ENCODE peak calls at places on chromosomes 2 and 18, in four cellular contexts. One of them, this sample, is unnamed.
A peak's percentile ranks its signal among the peaks of the same experiment; 100 is the strongest.

GRCh38 chr18:8726281-8726680 is 20.9 kb downstream of the MTCL1 start:
- DNase-seq in SK-N-SH: no peak
- DNase-seq in GM12878: no peak
- DNase-seq in HepG2: no peak
- DNase-seq in this sample: no peak

GRCh38 chr2:1738646-1739302 is 5.5 kb downstream of the PXDN start:
- DNase-seq in GM12878: no peak
- DNase-seq in SK-N-SH: no peak
- DNase-seq in HepG2: no peak
- DNase-seq in this sample: no peak

GRCh38 chr2:26758790-26759321 is 5.2 kb upstream of the SLC35F6 start:
- DNase-seq in GM12878: no peak
- DNase-seq in HepG2: no peak
- DNase-seq in SK-N-SH: no peak
- DNase-seq in this sample: no peak

GRCh38 chr2:83475371-83475770 is 983.7 kb downstream of the SUCLG1 start:
- DNase-seq in HepG2: no peak
- DNase-seq in GM12878: no peak
- DNase-seq in SK-N-SH: no peak
- DNase-seq in this sample: no peak

GRCh38 chr2:135963841-135964240 is 21.6 kb downstream of the DARS1 start:
- DNase-seq in SK-N-SH: no peak
- DNase-seq in HepG2: no peak
- DNase-seq in GM12878: no peak
- DNase-seq in this sample: no peak

GRCh38 chr2:176599796-176600485 is 330.7 kb downstream of the MTX2 start:
- DNase-seq in GM12878: no peak
- DNase-seq in HepG2: no peak
- DNase-seq in SK-N-SH: no peak
- DNase-seq in this sample: no peak

GRCh38 chr2:239189711-239190131 is 211.1 kb downstream of the HDAC4 start:
- DNase-seq in SK-N-SH: no peak
- DNase-seq in GM12878: no peak
- DNase-seq in HepG2: no peak
- DNase-seq in this sample: no peak

GRCh38 chr2:61978522-61978921 is 73.0 kb downstream of the COMMD1 start:
- DNase-seq in HepG2: peak; percentile 18
- DNase-seq in GM12878: peak; percentile 45
- DNase-seq in SK-N-SH: no peak
- DNase-seq in this sample: no peak

GRCh38 chr18:42024131-42024530 is 69.1 kb downstream of the PIK3C3 start:
- DNase-seq in GM12878: peak; percentile 15
- DNase-seq in HepG2: no peak
- DNase-seq in SK-N-SH: no peak
- DNase-seq in this sample: no peak

GRCh38 chr2:234643407-234643806 is 146.5 kb upstream of the ARL4C start:
- DNase-seq in SK-N-SH: no peak
- DNase-seq in GM12878: no peak
- DNase-seq in HepG2: no peak
- DNase-seq in this sample: no peak

GRCh38 chr2:69165079-69165478 is 152.1 kb downstream of the ANTXR1 start:
- DNase-seq in HepG2: no peak
- DNase-seq in GM12878: no peak
- DNase-seq in SK-N-SH: no peak
- DNase-seq in this sample: no peak

GRCh38 chr2:196335238-196335637 is 163.9 kb upstream of the STK17B start:
- DNase-seq in GM12878: no peak
- DNase-seq in SK-N-SH: no peak
- DNase-seq in HepG2: no peak
- DNase-seq in this sample: no peak

GRCh38 chr2:27703638-27704341 is 40.1 kb downstream of the SLC4A1AP start:
- DNase-seq in GM12878: peak; percentile 40
- DNase-seq in HepG2: peak; percentile 80
- DNase-seq in SK-N-SH: peak; percentile 88
- DNase-seq in this sample: peak; percentile 83

GRCh38 chr2:76175295-76175694 is 464.6 kb upstream of the GCFC2 start:
- DNase-seq in GM12878: no peak
- DNase-seq in HepG2: no peak
- DNase-seq in SK-N-SH: no peak
- DNase-seq in this sample: no peak

GRCh38 chr2:162106746-162107145 is 32.7 kb upstream of the DPP4 start:
- DNase-seq in HepG2: no peak
- DNase-seq in SK-N-SH: no peak
- DNase-seq in GM12878: no peak
- DNase-seq in this sample: no peak

GRCh38 chr2:121803503-121803902 is 48.1 kb downstream of the TSN start:
- DNase-seq in SK-N-SH: no peak
- DNase-seq in GM12878: no peak
- DNase-seq in HepG2: no peak
- DNase-seq in this sample: no peak

GRCh38 chr2:40606862-40607261 is 155.0 kb upstream of the SLC8A1 start:
- DNase-seq in HepG2: no peak
- DNase-seq in GM12878: no peak
- DNase-seq in SK-N-SH: no peak
- DNase-seq in this sample: no peak

GRCh38 chr2:73023497-73023896 is 48.0 kb downstream of the SFXN5 start:
- DNase-seq in SK-N-SH: no peak
- DNase-seq in GM12878: no peak
- DNase-seq in HepG2: no peak
- DNase-seq in this sample: no peak

DNA sequence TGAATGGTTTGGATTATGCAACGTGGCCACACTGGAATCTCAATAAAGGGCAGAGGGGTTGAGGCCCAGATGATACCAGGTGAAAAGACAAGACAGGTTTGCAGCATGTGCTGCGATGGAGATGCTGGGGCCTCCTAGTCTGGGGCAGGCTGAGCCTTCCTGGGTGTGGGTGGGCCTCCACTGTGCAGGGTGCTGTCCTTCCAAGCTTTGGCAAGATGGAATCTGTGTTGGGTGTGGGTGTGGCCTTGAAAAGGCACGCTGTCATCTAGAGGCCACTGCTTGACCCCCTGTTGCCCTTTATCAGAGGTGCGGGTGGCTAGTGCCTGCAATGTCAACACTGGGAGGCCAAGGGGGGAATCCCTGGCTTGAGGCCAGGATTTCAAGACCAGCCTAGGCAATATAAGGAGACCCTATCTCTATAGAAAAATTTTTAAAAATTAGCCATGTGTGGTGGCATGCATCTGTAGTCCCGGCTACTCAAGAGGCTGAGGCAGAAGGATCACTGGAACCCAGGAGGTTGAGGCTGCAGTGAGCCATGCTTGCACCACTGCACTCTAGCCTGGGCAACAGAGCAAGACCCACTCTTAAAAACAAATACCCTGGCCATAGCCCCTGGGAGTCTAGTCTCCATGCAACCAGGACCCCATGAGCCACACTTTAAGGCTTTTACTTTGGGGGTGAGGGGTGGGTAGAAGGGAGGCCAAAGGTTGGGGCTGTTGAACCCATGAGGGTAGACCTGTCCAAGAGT is 13.8 kb downstream of the RRM2 start:
- DNase-seq in SK-N-SH: no peak
- DNase-seq in GM12878: no peak
- DNase-seq in HepG2: peak; percentile 58
- DNase-seq in this sample: peak; percentile 57
- TF ChIP-seq POLR2AphosphoS5 in SK-N-SH: no peak
- TF ChIP-seq POLR2AphosphoS5 in GM12878: peak; percentile 31
- TF ChIP-seq POLR2AphosphoS5 in HepG2: peak; percentile 28
- TF ChIP-seq POLR2AphosphoS5 in this sample: peak; percentile 51

GRCh38 chr2:241673797-241674725 is 12.6 kb downstream of the DTYMK start:
- DNase-seq in SK-N-SH: peak; percentile 64
- DNase-seq in HepG2: peak; percentile 28
- DNase-seq in GM12878: no peak
- DNase-seq in this sample: peak; percentile 43
- TF ChIP-seq MXI1 in SK-N-SH: no peak
- TF ChIP-seq MXI1 in HepG2: no peak
- TF ChIP-seq MXI1 in GM12878: no peak
- TF ChIP-seq MXI1 in this sample: no peak

GRCh38 chr2:153408708-153409107 is 69.9 kb downstream of the RPRM start:
- DNase-seq in HepG2: no peak
- DNase-seq in GM12878: no peak
- DNase-seq in SK-N-SH: no peak
- DNase-seq in this sample: no peak

GRCh38 chr2:153405196-153405595 is 73.4 kb downstream of the RPRM start:
- DNase-seq in HepG2: no peak
- DNase-seq in GM12878: no peak
- DNase-seq in SK-N-SH: no peak
- DNase-seq in this sample: no peak

GRCh38 chr2:153403937-153404336 is 74.6 kb downstream of the RPRM start:
- DNase-seq in GM12878: no peak
- DNase-seq in HepG2: no peak
- DNase-seq in SK-N-SH: no peak
- DNase-seq in this sample: no peak

GRCh38 chr2:153404792-153405191 is 73.8 kb downstream of the RPRM start:
- DNase-seq in HepG2: no peak
- DNase-seq in GM12878: no peak
- DNase-seq in SK-N-SH: no peak
- DNase-seq in this sample: no peak
- H3K4me1 ChIP-seq in HepG2: no peaks in the 10 kb centered on the region
- H3K4me1 ChIP-seq in GM12878: no peaks in the 10 kb centered on the region
- H3K4me1 ChIP-seq in SK-N-SH: no peaks in the 10 kb centered on the region
- H3K4me1 ChIP-seq in this sample: no peaks in the 10 kb centered on the region

GRCh38 chr18:34773961-34774754 is 64.1 kb downstream of the DTNA start:
- DNase-seq in HepG2: no peak
- DNase-seq in SK-N-SH: peak; percentile 54
- DNase-seq in GM12878: no peak
- DNase-seq in this sample: no peak
- TF ChIP-seq POLR2AphosphoS5 in HepG2: no peak
- TF ChIP-seq POLR2AphosphoS5 in SK-N-SH: peak; percentile 50
- TF ChIP-seq POLR2AphosphoS5 in GM12878: no peak
- TF ChIP-seq POLR2AphosphoS5 in this sample: no peak

DNA sequence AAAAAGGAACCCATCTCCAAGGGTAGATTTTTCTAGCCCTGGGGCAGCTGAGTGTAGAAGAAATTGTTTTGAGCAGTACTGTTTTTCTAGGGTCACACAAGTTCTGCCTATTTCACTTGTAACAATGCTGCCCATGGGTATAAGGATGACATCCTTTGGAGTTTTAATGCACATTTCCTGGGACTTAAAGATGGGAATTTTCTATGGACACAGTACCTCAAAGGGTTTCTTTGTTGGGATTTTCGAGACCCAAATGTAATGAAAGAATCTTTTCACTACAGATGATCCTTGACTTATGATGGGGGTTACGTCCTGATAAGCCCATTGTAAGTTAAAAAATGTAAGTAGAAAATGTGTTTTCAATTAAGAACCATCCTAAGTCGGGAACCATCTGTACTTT is 31.8 kb downstream of the CDC42EP3 start:
- DNase-seq in GM12878: no peak
- DNase-seq in SK-N-SH: no peak
- DNase-seq in HepG2: no peak
- DNase-seq in this sample: no peak
- TF ChIP-seq MXI1 in GM12878: no peak
- TF ChIP-seq MXI1 in SK-N-SH: no peak
- TF ChIP-seq MXI1 in HepG2: no peak
- TF ChIP-seq MXI1 in this sample: no peak

DNA sequence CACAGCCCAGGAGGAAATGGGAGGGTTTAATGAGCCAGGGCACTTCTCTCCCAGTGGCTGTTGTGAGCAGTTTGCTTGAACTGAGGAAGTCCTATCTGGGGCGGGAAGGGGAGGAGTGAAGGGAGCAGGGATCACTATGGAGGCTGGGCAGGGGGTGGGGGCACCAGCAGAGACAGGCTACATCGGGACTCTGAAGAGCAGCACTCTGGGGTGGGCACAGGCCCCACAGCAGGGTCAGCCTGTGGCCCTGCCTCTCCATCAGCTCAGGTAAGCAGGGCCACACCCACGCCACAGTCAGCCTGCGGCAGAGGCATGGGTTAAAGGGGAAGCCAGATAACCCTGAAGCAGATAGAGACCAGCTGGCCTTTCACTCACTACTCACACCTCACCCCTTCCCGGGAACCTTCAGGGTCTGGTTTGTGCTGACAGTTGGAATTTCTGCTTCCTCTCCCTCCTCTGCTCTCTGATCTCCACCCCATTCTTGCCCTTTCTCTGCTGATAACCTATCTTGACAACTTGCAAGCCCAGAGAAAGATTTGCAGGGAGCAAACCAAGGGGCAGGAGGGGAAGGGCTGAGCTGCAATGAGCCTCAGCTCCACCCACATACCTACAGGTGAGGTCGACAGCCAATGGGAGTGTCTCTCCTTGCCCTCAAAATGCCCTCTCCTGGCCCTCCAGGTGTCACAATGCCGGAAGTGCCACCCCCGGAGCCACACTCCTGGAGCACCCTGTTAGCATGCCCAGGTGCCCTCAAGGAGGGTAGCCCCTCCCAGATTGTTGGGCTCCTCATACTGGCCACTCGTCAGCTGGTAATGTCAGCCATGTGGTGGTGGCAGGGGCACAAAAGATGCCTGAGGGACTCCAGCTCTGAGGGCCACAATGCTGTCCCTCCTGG is 3.7 kb downstream of the SIGLEC15 start:
- DNase-seq in GM12878: no peak
- DNase-seq in HepG2: no peak
- DNase-seq in SK-N-SH: no peak
- DNase-seq in this sample: peak; percentile 21
- H3K4me1 ChIP-seq in GM12878: peaks cover 18% of the 10 kb centered on the region
- H3K4me1 ChIP-seq in HepG2: no peaks in the 10 kb centered on the region
- H3K4me1 ChIP-seq in SK-N-SH: peaks cover 12% of the 10 kb centered on the region
- H3K4me1 ChIP-seq in this sample: peaks cover 19% of the 10 kb centered on the region